ENCODE peak calls at places on chromosomes 5 and 9, in ten cellular contexts. P is epithelial cell of esophagus, K is IMR-90, H is tibial artery, X is lower lobe of right lung, C is GM23338, A is thyroid gland, I is gastrocnemius medialis, R is kidney, M is HFF-Myc. O is an unnamed sample.

GRCh38 chr9:127640908-127641545 is 28.9 kb downstream of the STXBP1 start:
- DNase-seq in P (no peak), K (no peak), H (no peak), X (no peak), C (no peak), A (no peak), I (no peak), R (no peak), M (no peak), O (no peak)

GRCh38 chr5:138263581-138263980 is 10.8 kb downstream of the GFRA3 start:
- DNase-seq in P (no peak), K (no peak), H (no peak), X (no peak), C (no peak), A (no peak), I (no peak), R (no peak), M (no peak), O (no peak)

GRCh38 chr9:35042081-35042604 is 30.3 kb downstream of the VCP start:
- DNase-seq in P (peak), K (peak), H (no peak), X (no peak), C (no peak), A (no peak), I (no peak), R (no peak), M (no peak), O (no peak)

GRCh38 chr9:111016046-111017026 is 21.9 kb downstream of the LPAR1 start:
- DNase-seq in P (peak), K (peak), H (no peak), X (no peak), C (no peak), A (no peak), I (no peak), R (no peak), M (no peak), O (no peak)

GRCh38 chr9:7760014-7760415 is 39.6 kb downstream of the DMAC1 start:
- DNase-seq in P (no peak), K (no peak), H (peak), X (no peak), C (no peak), A (no peak), I (peak), R (peak), M (no peak), O (no peak)

GRCh38 chr5:53425598-53426516 is 54.6 kb upstream of the FST start:
- DNase-seq in P (no peak), K (no peak), H (no peak), X (no peak), C (peak), A (peak), I (no peak), R (no peak), M (no peak), O (no peak)

GRCh38 chr5:139473565-139473964 is 2.8 kb downstream of the SMIM33 start:
- DNase-seq in P (peak), K (no peak), H (no peak), X (no peak), C (no peak), A (no peak), I (no peak), R (no peak), M (no peak), O (no peak)

GRCh38 chr5:109416882-109417281 is 7.1 kb upstream of the PJA2 start:
- DNase-seq in P (no peak), K (no peak), H (no peak), X (no peak), C (no peak), A (no peak), I (no peak), R (no peak), M (no peak), O (no peak)

GRCh38 chr9:122206118-122207046 is 22.4 kb downstream of the LHX6 start:
- DNase-seq in P (no peak), K (peak), H (no peak), X (no peak), C (no peak), A (no peak), I (no peak), R (peak), M (peak), O (peak)

GRCh38 chr5:58041884-58042283 is 418.0 kb downstream of the PLK2 start:
- DNase-seq in P (no peak), K (no peak), H (no peak), X (no peak), C (no peak), A (no peak), I (no peak), R (no peak), M (no peak), O (no peak)

GRCh38 chr5:149168276-149168675 is 27.0 kb downstream of the ABLIM3 start:
- DNase-seq in P (no peak), K (no peak), H (no peak), X (no peak), C (no peak), A (no peak), I (no peak), R (no peak), M (no peak), O (no peak)

GRCh38 chr5:15627647-15628046 is 127.7 kb downstream of the FBXL7 start:
- DNase-seq in P (no peak), K (no peak), H (no peak), X (no peak), C (no peak), A (no peak), I (no peak), R (no peak), M (no peak), O (no peak)

GRCh38 chr9:4097490-4097889 is 202.4 kb downstream of the GLIS3 start:
- DNase-seq in P (no peak), K (no peak), H (no peak), X (no peak), C (no peak), A (no peak), I (no peak), R (no peak), M (no peak), O (no peak)

GRCh38 chr5:15757103-15757502 is 257.1 kb downstream of the FBXL7 start:
- DNase-seq in P (no peak), K (peak), H (no peak), X (no peak), C (peak), A (no peak), I (no peak), R (no peak), M (no peak), O (peak)

GRCh38 chr5:168047669-168048111 is 243.8 kb upstream of the WWC1 start:
- DNase-seq in P (no peak), K (no peak), H (no peak), X (no peak), C (peak), A (peak), I (no peak), R (no peak), M (no peak), O (no peak)

GRCh38 chr9:99401826-99402225 is 179.7 kb downstream of the SEC61B start:
- DNase-seq in P (no peak), K (peak), H (no peak), X (no peak), C (no peak), A (no peak), I (no peak), R (no peak), M (no peak), O (no peak)

GRCh38 chr9:89387970-89388867 is 69.9 kb downstream of the SECISBP2 start:
- DNase-seq in P (peak), K (peak), H (peak), X (peak), C (no peak), A (no peak), I (peak), R (no peak), M (no peak), O (no peak)
- H3K4me3 ChIP-seq in P (no peak), K (no peak), H (no peak), X (no peak), C (no peak), A (no peak), I (no peak), R (no peak), M (no peak), O (no peak)

DNA sequence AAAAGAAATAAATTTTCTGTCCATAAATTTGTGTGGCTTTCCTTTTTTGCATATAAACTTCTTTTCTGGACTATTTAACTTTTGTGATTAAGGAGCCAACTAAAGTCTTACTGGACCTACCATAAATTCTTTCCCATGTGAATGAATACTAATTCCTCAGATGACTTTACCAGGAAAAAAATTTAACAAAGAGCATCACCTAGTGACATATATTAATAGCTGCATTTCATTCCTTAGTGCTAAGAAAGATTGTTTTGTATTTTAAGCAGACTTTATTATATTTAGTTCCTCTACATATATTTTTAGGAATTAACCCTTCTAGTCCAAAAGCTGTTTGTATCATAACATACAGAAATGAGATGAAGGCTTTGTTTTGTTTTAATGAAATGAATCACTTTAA is 64.4 kb downstream of the C9orf85 start:
- DNase-seq in P (peak), K (no peak), H (no peak), X (no peak), C (no peak), A (no peak), I (no peak), R (no peak), M (no peak), O (peak)
- TF ChIP-seq CTCF in P (peak), K (peak), H (peak), X (no peak), C (no peak), A (no peak), I (no peak), R (peak), M (no peak), O (peak)

DNA sequence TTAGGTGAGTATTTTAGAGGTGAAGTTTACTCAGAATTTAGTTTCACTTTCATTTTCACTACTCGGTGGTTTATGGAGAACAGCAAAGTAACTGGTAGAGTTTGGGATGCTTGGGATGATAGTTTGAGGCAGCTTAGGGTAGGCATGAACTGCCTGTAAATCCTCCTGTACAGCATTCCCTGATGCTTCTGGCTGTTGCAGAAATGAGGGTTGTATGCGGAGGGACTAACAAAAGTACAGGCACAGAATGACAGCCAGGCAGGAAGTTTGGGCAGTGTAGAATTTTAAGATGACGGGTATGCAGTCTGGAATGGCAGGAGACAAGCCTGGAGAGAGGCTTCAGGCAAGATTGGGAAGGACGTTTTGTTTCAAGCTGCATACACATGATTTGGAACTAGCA is 48.0 kb upstream of the FAM120AOS start:
- DNase-seq in P (no peak), K (no peak), H (no peak), X (no peak), C (no peak), A (no peak), I (no peak), R (no peak), M (no peak), O (no peak)
- H3K4me3 ChIP-seq in P (no peak), K (peak), H (peak), X (peak), C (no peak), A (no peak), I (peak), R (peak), M (no peak), O (no peak)

GRCh38 chr5:55597014-55597981 is 62.5 kb upstream of the PLPP1 start:
- DNase-seq in P (peak), K (peak), H (no peak), X (no peak), C (no peak), A (peak), I (peak), R (no peak), M (peak), O (no peak)
- TF ChIP-seq CTCF in P (peak), K (no peak), H (no peak), X (no peak), C (no peak), A (no peak), I (no peak), R (no peak), M (no peak), O (no peak)

GRCh38 chr9:18393340-18394130 is 80.4 kb upstream of the ADAMTSL1 start:
- DNase-seq in P (peak), K (peak), H (no peak), X (no peak), C (no peak), A (peak), I (no peak), R (peak), M (peak), O (peak)
- H3K4me3 ChIP-seq in P (no peak), K (no peak), H (no peak), X (no peak), C (no peak), A (no peak), I (no peak), R (no peak), M (no peak), O (no peak)

GRCh38 chr5:75320341-75320740 is 16.7 kb upstream of the HMGCR start:
- DNase-seq in P (no peak), K (no peak), H (no peak), X (no peak), C (no peak), A (no peak), I (no peak), R (no peak), M (no peak), O (no peak)

GRCh38 chr5:75330404-75330803 is 6.6 kb upstream of the HMGCR start:
- DNase-seq in P (no peak), K (no peak), H (no peak), X (no peak), C (no peak), A (no peak), I (no peak), R (no peak), M (no peak), O (no peak)

GRCh38 chr5:75322066-75322465 is 15.0 kb upstream of the HMGCR start:
- DNase-seq in P (no peak), K (no peak), H (no peak), X (no peak), C (peak), A (no peak), I (no peak), R (no peak), M (no peak), O (no peak)

GRCh38 chr5:75324791-75325190 is 12.2 kb upstream of the HMGCR start:
- DNase-seq in P (no peak), K (no peak), H (no peak), X (no peak), C (no peak), A (no peak), I (no peak), R (no peak), M (no peak), O (no peak)

DNA sequence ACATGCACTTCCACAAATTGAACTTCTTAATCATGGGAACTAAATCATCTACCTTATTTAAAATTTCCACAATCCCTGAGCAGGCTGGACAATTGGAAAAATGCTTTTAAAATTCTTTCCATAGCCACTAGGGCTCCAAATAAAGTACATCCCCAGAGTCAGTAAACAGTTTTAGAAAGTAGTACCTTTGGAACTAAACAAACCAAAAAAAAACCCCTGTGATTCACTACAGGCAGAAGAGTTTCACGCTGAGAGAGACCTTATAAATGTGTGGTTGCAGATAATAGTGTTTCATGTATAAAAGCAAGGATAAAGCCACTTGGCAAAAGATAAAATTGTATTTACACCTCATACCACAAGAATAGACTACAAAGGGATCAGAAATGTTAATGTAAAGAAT is 11.8 kb upstream of the HMGCR start:
- DNase-seq in P (no peak), K (no peak), H (no peak), X (no peak), C (no peak), A (no peak), I (no peak), R (no peak), M (no peak), O (no peak)
- TF ChIP-seq CTCF in P (no peak), K (no peak), H (no peak), X (no peak), C (no peak), A (no peak), I (no peak), R (no peak), M (no peak), O (no peak)

O was measured in retinal pigment epithelial cell.